ENCODE peak calls at places on chromosome 18, in eight cellular contexts. One of them, this sample, is unnamed.

GRCh38 chr18:63578357-63578958 is 8.7 kb upstream of the SERPINB13 start:
- DNase-seq in ovary: no peak
- DNase-seq in K562: peak
- DNase-seq in sigmoid colon: no peak
- DNase-seq in A549: peak
- DNase-seq in upper lobe of left lung: no peak
- DNase-seq in HepG2: peak
- DNase-seq in GM12878: no peak
- DNase-seq in this sample: no peak

GRCh38 chr18:5295231-5295920 is at the start of gene ZBTB14:
- DNase-seq in ovary: peak
- DNase-seq in K562: peak
- DNase-seq in sigmoid colon: peak
- DNase-seq in A549: peak
- DNase-seq in upper lobe of left lung: peak
- DNase-seq in HepG2: peak
- DNase-seq in GM12878: no peak
- DNase-seq in this sample: peak

GRCh38 chr18:22559414-22560282 is 141.9 kb upstream of the CTAGE1 start:
- DNase-seq in ovary: peak
- DNase-seq in K562: peak
- DNase-seq in sigmoid colon: peak
- DNase-seq in A549: peak
- DNase-seq in upper lobe of left lung: peak
- DNase-seq in HepG2: peak
- DNase-seq in GM12878: no peak
- DNase-seq in this sample: no peak

GRCh38 chr18:79422022-79422782 is 26.5 kb downstream of the NFATC1 start:
- DNase-seq in ovary: no peak
- DNase-seq in K562: no peak
- DNase-seq in sigmoid colon: no peak
- DNase-seq in A549: no peak
- DNase-seq in upper lobe of left lung: no peak
- DNase-seq in HepG2: no peak
- DNase-seq in GM12878: no peak
- DNase-seq in this sample: peak

GRCh38 chr18:45416168-45416567 is 199.1 kb upstream of the SLC14A2 start:
- DNase-seq in ovary: no peak
- DNase-seq in K562: no peak
- DNase-seq in sigmoid colon: no peak
- DNase-seq in A549: no peak
- DNase-seq in upper lobe of left lung: no peak
- DNase-seq in HepG2: no peak
- DNase-seq in GM12878: no peak
- DNase-seq in this sample: no peak

GRCh38 chr18:63159590-63159989 is 160.0 kb downstream of the BCL2 start:
- DNase-seq in ovary: no peak
- DNase-seq in K562: no peak
- DNase-seq in sigmoid colon: no peak
- DNase-seq in A549: no peak
- DNase-seq in upper lobe of left lung: no peak
- DNase-seq in HepG2: no peak
- DNase-seq in GM12878: peak
- DNase-seq in this sample: no peak

GRCh38 chr18:655445-655844 is 2.0 kb upstream of the TYMS start:
- DNase-seq in ovary: no peak
- DNase-seq in K562: peak
- DNase-seq in sigmoid colon: no peak
- DNase-seq in A549: no peak
- DNase-seq in upper lobe of left lung: no peak
- DNase-seq in HepG2: no peak
- DNase-seq in GM12878: no peak
- DNase-seq in this sample: no peak

GRCh38 chr18:78903436-78904178 is 76.0 kb upstream of the SALL3 start:
- DNase-seq in ovary: no peak
- DNase-seq in K562: no peak
- DNase-seq in sigmoid colon: no peak
- DNase-seq in A549: no peak
- DNase-seq in upper lobe of left lung: no peak
- DNase-seq in HepG2: no peak
- DNase-seq in GM12878: no peak
- DNase-seq in this sample: no peak

GRCh38 chr18:69897397-69898108 is 50.1 kb downstream of the CD226 start:
- DNase-seq in ovary: no peak
- DNase-seq in K562: no peak
- DNase-seq in sigmoid colon: no peak
- DNase-seq in A549: no peak
- DNase-seq in upper lobe of left lung: no peak
- DNase-seq in HepG2: no peak
- DNase-seq in GM12878: peak
- DNase-seq in this sample: no peak

GRCh38 chr18:56637897-56638231 is 528 bp downstream of the TXNL1 start:
- DNase-seq in ovary: no peak
- DNase-seq in K562: no peak
- DNase-seq in sigmoid colon: no peak
- DNase-seq in A549: no peak
- DNase-seq in upper lobe of left lung: peak
- DNase-seq in HepG2: no peak
- DNase-seq in GM12878: no peak
- DNase-seq in this sample: no peak

GRCh38 chr18:67766930-67767329 is 250.4 kb upstream of the DSEL start:
- DNase-seq in ovary: no peak
- DNase-seq in K562: no peak
- DNase-seq in sigmoid colon: no peak
- DNase-seq in A549: peak
- DNase-seq in upper lobe of left lung: no peak
- DNase-seq in HepG2: no peak
- DNase-seq in GM12878: peak
- DNase-seq in this sample: no peak

GRCh38 chr18:6681331-6681875 is 48.1 kb upstream of the ARHGAP28 start:
- DNase-seq in ovary: no peak
- DNase-seq in K562: no peak
- DNase-seq in sigmoid colon: no peak
- DNase-seq in A549: no peak
- DNase-seq in upper lobe of left lung: no peak
- DNase-seq in HepG2: no peak
- DNase-seq in GM12878: no peak
- DNase-seq in this sample: no peak

GRCh38 chr18:50011813-50012445 is 183.0 kb downstream of the MYO5B start:
- DNase-seq in ovary: no peak
- DNase-seq in K562: no peak
- DNase-seq in sigmoid colon: no peak
- DNase-seq in A549: no peak
- DNase-seq in upper lobe of left lung: peak
- DNase-seq in HepG2: peak
- DNase-seq in GM12878: no peak
- DNase-seq in this sample: no peak

GRCh38 chr18:74869904-74870863 is 272.5 kb downstream of the ZNF407 start:
- DNase-seq in ovary: no peak
- DNase-seq in K562: no peak
- DNase-seq in sigmoid colon: no peak
- DNase-seq in A549: no peak
- DNase-seq in upper lobe of left lung: no peak
- DNase-seq in HepG2: no peak
- DNase-seq in GM12878: peak
- DNase-seq in this sample: no peak

GRCh38 chr18:67273288-67273687 is 243.2 kb downstream of the DSEL start:
- DNase-seq in ovary: no peak
- DNase-seq in K562: no peak
- DNase-seq in sigmoid colon: no peak
- DNase-seq in A549: no peak
- DNase-seq in upper lobe of left lung: no peak
- DNase-seq in HepG2: no peak
- DNase-seq in GM12878: no peak
- DNase-seq in this sample: no peak

DNA sequence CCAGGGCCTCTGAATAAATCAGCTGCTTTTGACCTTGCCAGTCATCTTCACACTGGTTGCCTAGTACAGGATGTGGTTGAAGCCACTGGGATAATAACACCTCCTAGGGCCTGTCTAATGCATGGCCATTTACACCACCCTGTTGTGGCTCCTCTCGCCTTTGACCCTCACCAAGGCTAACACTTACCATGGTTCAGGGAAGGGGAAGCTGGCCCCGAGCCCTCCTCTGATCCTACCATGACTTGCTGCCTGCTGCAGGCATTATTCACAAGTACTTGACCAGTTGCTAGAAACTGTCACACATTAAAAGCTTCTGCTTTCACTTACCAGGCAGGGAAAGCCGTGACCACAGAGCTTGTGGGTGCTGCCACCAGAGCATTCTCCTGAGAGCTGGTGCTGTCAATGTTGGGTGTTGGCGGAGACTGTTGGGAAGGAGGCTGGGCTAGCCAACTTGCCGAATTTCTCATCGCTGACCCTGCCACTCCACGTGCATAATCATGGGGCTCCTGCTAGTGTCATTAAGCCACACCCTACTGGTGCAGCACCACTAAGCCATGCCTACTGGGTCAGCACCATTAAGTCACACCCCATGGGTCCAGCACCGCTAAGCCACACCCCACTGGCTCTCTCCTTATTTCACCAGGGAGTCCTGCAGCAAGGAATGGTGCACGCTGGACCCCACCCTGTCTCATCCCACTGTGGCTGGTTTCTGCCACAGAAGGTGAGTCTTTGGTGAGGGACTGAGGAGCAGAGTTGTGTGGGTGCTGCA is 47.0 kb upstream of the TTC39C start:
- DNase-seq in ovary: no peak
- DNase-seq in K562: no peak
- DNase-seq in sigmoid colon: no peak
- DNase-seq in A549: no peak
- DNase-seq in upper lobe of left lung: peak
- DNase-seq in HepG2: no peak
- DNase-seq in GM12878: peak
- DNase-seq in this sample: no peak
- TF ChIP-seq EP300 in ovary: no peak
- TF ChIP-seq EP300 in K562: no peak
- TF ChIP-seq EP300 in sigmoid colon: no peak
- TF ChIP-seq EP300 in A549: no peak
- TF ChIP-seq EP300 in upper lobe of left lung: no peak
- TF ChIP-seq EP300 in HepG2: no peak
- TF ChIP-seq EP300 in GM12878: no peak
- TF ChIP-seq EP300 in this sample: no peak

GRCh38 chr18:55334875-55335274 is 253.1 kb downstream of the TCF4 start:
- DNase-seq in ovary: no peak
- DNase-seq in K562: no peak
- DNase-seq in sigmoid colon: peak
- DNase-seq in A549: no peak
- DNase-seq in upper lobe of left lung: peak
- DNase-seq in HepG2: no peak
- DNase-seq in GM12878: no peak
- DNase-seq in this sample: peak
- TF ChIP-seq EP300 in ovary: no peak
- TF ChIP-seq EP300 in K562: no peak
- TF ChIP-seq EP300 in sigmoid colon: no peak
- TF ChIP-seq EP300 in A549: no peak
- TF ChIP-seq EP300 in upper lobe of left lung: no peak
- TF ChIP-seq EP300 in HepG2: no peak
- TF ChIP-seq EP300 in GM12878: no peak
- TF ChIP-seq EP300 in this sample: peak

GRCh38 chr18:40864846-40865245 is 1090.2 kb upstream of the PIK3C3 start:
- DNase-seq in ovary: no peak
- DNase-seq in K562: no peak
- DNase-seq in sigmoid colon: no peak
- DNase-seq in A549: no peak
- DNase-seq in upper lobe of left lung: no peak
- DNase-seq in HepG2: no peak
- DNase-seq in GM12878: no peak
- DNase-seq in this sample: no peak

GRCh38 chr18:40863801-40864200 is 1091.2 kb upstream of the PIK3C3 start:
- DNase-seq in ovary: no peak
- DNase-seq in K562: no peak
- DNase-seq in sigmoid colon: no peak
- DNase-seq in A549: no peak
- DNase-seq in upper lobe of left lung: no peak
- DNase-seq in HepG2: no peak
- DNase-seq in GM12878: no peak
- DNase-seq in this sample: no peak

GRCh38 chr18:40868110-40868858 is 1086.8 kb upstream of the PIK3C3 start:
- DNase-seq in ovary: no peak
- DNase-seq in K562: no peak
- DNase-seq in sigmoid colon: no peak
- DNase-seq in A549: peak
- DNase-seq in upper lobe of left lung: no peak
- DNase-seq in HepG2: peak
- DNase-seq in GM12878: no peak
- DNase-seq in this sample: no peak

GRCh38 chr18:40867452-40867851 is 1087.6 kb upstream of the PIK3C3 start:
- DNase-seq in ovary: no peak
- DNase-seq in K562: no peak
- DNase-seq in sigmoid colon: no peak
- DNase-seq in A549: peak
- DNase-seq in upper lobe of left lung: no peak
- DNase-seq in HepG2: no peak
- DNase-seq in GM12878: no peak
- DNase-seq in this sample: no peak

DNA sequence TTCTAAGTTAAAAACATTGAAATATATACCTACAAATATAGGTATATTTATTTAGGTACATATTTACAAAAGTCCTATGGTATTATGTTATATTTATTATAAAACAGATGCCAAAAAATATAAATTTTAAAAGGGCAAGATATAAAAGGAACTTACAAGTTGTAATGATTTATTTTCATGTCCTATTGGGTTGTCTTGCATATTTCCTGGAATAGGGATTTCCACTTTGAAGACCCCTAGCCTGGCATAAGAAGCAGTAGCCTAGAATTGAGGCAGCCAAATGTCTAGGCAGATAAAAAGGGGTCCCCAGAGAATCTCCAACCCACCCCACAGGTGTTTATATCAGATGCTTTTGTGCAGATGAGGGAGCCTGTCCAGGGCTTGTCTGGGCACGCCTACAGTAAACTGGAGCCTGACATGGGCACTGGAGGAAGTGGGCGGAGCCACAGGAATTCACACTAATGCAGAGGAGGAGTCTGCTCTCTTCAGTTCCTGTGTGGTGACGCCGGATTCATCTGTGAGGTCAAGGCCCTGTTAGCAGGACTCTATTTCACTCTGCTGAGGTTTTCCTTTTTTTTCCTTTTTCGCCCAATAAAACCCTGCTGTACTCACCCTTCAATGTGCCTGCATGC is 1088.9 kb upstream of the PIK3C3 start:
- DNase-seq in ovary: no peak
- DNase-seq in K562: no peak
- DNase-seq in sigmoid colon: no peak
- DNase-seq in A549: peak
- DNase-seq in upper lobe of left lung: no peak
- DNase-seq in HepG2: no peak
- DNase-seq in GM12878: no peak
- DNase-seq in this sample: no peak
- TF ChIP-seq EP300 in ovary: no peak
- TF ChIP-seq EP300 in K562: no peak
- TF ChIP-seq EP300 in sigmoid colon: no peak
- TF ChIP-seq EP300 in A549: no peak
- TF ChIP-seq EP300 in upper lobe of left lung: no peak
- TF ChIP-seq EP300 in HepG2: no peak
- TF ChIP-seq EP300 in GM12878: no peak
- TF ChIP-seq EP300 in this sample: no peak

DNA sequence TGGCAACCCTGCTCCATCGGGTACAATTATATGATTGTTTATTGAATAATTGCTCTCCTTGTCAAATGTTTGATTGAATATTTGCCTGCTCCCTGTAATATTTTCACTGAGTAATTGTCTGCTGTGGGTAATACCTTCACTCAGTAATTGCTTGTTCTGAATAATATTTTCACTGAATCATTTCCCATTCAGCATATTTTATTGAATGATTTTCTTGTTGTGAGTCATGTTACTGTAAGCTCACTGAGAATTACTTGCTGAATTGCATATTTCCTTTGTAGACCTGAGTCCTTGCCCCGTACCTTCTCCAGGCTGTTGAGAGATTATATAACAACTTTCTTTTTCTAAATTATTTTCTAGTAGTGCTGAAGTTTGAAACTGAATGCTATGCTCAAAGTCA is 535.2 kb downstream of the METTL4 start:
- DNase-seq in ovary: no peak
- DNase-seq in K562: no peak
- DNase-seq in sigmoid colon: no peak
- DNase-seq in A549: no peak
- DNase-seq in upper lobe of left lung: no peak
- DNase-seq in HepG2: no peak
- DNase-seq in GM12878: no peak
- DNase-seq in this sample: no peak
- TF ChIP-seq EP300 in ovary: no peak
- TF ChIP-seq EP300 in K562: no peak
- TF ChIP-seq EP300 in sigmoid colon: no peak
- TF ChIP-seq EP300 in A549: no peak
- TF ChIP-seq EP300 in upper lobe of left lung: no peak
- TF ChIP-seq EP300 in HepG2: no peak
- TF ChIP-seq EP300 in GM12878: no peak
- TF ChIP-seq EP300 in this sample: no peak

This sample was measured in tibial nerve.